ENCODE peak calls at places on chromosomes 6 and 20, in nine cellular contexts. Y is skeletal muscle cell; U is adipocyte; P is cardiac fibroblast; O is effector memory CD4-positive, alpha-beta T cell; Z is astrocyte of the spinal cord; K is cardiac muscle cell; T is mucosa of descending colon; D is left ventricle myocardium inferior. F is an unnamed sample.

GRCh38 chr20:21693322-21693721 is 12.1 kb upstream of the PAX1 start:
- DNase-seq in Y (no peak), U (no peak), P (no peak), O (no peak), Z (no peak), K (no peak), T (no peak), D (no peak), F (peak)

GRCh38 chr6:168469198-168469943 is 28.4 kb downstream of the SMOC2 start:
- DNase-seq in Y (no peak), U (no peak), P (peak), O (no peak), Z (no peak), K (peak), T (no peak), D (peak), F (no peak)

GRCh38 chr20:32018269-32019155 is 8.3 kb downstream of the CCM2L start:
- DNase-seq in Y (no peak), U (no peak), P (no peak), O (peak), Z (no peak), K (no peak), T (peak), D (peak), F (no peak)

GRCh38 chr6:113050979-113051378 is 703.8 kb downstream of the RFPL4B start:
- DNase-seq in Y (no peak), U (no peak), P (no peak), O (no peak), Z (no peak), K (no peak), T (no peak), D (no peak), F (no peak)

GRCh38 chr6:127990081-127990480 is 89.2 kb upstream of the THEMIS start:
- DNase-seq in Y (no peak), U (no peak), P (no peak), O (no peak), Z (no peak), K (no peak), T (no peak), D (no peak), F (no peak)

GRCh38 chr6:72554203-72554564 is 67.7 kb upstream of the KCNQ5 start:
- DNase-seq in Y (no peak), U (peak), P (peak), O (no peak), Z (peak), K (peak), T (no peak), D (no peak), F (no peak)

GRCh38 chr6:3309391-3310050 is 50.8 kb downstream of the PSMG4 start:
- DNase-seq in Y (no peak), U (no peak), P (no peak), O (no peak), Z (no peak), K (no peak), T (no peak), D (no peak), F (no peak)

GRCh38 chr6:53651764-53652401 is 13.7 kb downstream of the KLHL31 start:
- DNase-seq in Y (no peak), U (peak), P (peak), O (peak), Z (peak), K (peak), T (peak), D (peak), F (peak)

GRCh38 chr6:129753422-129753821 is 43.4 kb upstream of the ARHGAP18 start:
- DNase-seq in Y (no peak), U (peak), P (peak), O (no peak), Z (peak), K (peak), T (no peak), D (no peak), F (no peak)

GRCh38 chr6:19705606-19706005 is 131.6 kb upstream of the ID4 start:
- DNase-seq in Y (no peak), U (no peak), P (no peak), O (no peak), Z (peak), K (no peak), T (no peak), D (no peak), F (no peak)

GRCh38 chr6:24004062-24004461 is 122.0 kb upstream of the NRSN1 start:
- DNase-seq in Y (no peak), U (peak), P (no peak), O (no peak), Z (no peak), K (no peak), T (no peak), D (no peak), F (no peak)

GRCh38 chr20:32526561-32526960 is 58.6 kb downstream of the NOL4L start:
- DNase-seq in Y (no peak), U (no peak), P (no peak), O (no peak), Z (no peak), K (no peak), T (no peak), D (no peak), F (no peak)

GRCh38 chr6:13012977-13013680 is 296.6 kb downstream of the PHACTR1 start:
- DNase-seq in Y (no peak), U (no peak), P (peak), O (no peak), Z (no peak), K (peak), T (no peak), D (peak), F (no peak)

GRCh38 chr6:140318408-140318807 is 944.0 kb upstream of the CITED2 start:
- DNase-seq in Y (no peak), U (no peak), P (no peak), O (no peak), Z (no peak), K (no peak), T (no peak), D (no peak), F (no peak)

GRCh38 chr6:3075522-3076113 is 7.3 kb downstream of the RIPK1 start:
- DNase-seq in Y (no peak), U (no peak), P (no peak), O (no peak), Z (peak), K (peak), T (no peak), D (no peak), F (no peak)

GRCh38 chr6:42756713-42757112 is 10.8 kb upstream of the TBCC start:
- DNase-seq in Y (no peak), U (no peak), P (no peak), O (no peak), Z (no peak), K (no peak), T (no peak), D (no peak), F (no peak)

GRCh38 chr6:2731281-2731909 is 19.3 kb downstream of the MYLK4 start:
- DNase-seq in Y (no peak), U (no peak), P (no peak), O (no peak), Z (no peak), K (no peak), T (no peak), D (no peak), F (no peak)

GRCh38 chr20:19628570-19629134 is 129.4 kb upstream of the RIN2 start:
- DNase-seq in Y (peak), U (peak), P (peak), O (no peak), Z (peak), K (peak), T (no peak), D (no peak), F (peak)

GRCh38 chr20:59776626-59777320 is 156.7 kb downstream of the SYCP2 start:
- DNase-seq in Y (no peak), U (no peak), P (no peak), O (no peak), Z (no peak), K (no peak), T (no peak), D (no peak), F (peak)

GRCh38 chr6:34792605-34793500 is 970 bp downstream of the BLTP3A start:
- DNase-seq in Y (no peak), U (peak), P (peak), O (no peak), Z (peak), K (peak), T (no peak), D (no peak), F (no peak)

GRCh38 chr6:69622230-69622629 is 174.6 kb downstream of the LMBRD1 start:
- DNase-seq in Y (no peak), U (no peak), P (no peak), O (no peak), Z (no peak), K (no peak), T (no peak), D (no peak), F (no peak)

GRCh38 chr6:85323435-85324040 is 126.3 kb upstream of the NT5E start:
- DNase-seq in Y (peak), U (peak), P (peak), O (peak), Z (peak), K (peak), T (no peak), D (peak), F (peak)

GRCh38 chr6:32692019-32692418 is 25.6 kb upstream of the HLA-DQB1 start:
- DNase-seq in Y (no peak), U (no peak), P (no peak), O (peak), Z (no peak), K (peak), T (no peak), D (no peak), F (peak)

GRCh38 chr6:5173862-5174643 is 86.7 kb downstream of the LYRM4 start:
- DNase-seq in Y (no peak), U (no peak), P (no peak), O (no peak), Z (peak), K (no peak), T (no peak), D (no peak), F (peak)

GRCh38 chr20:50891138-50891537 is 40.1 kb downstream of the ADNP start:
- DNase-seq in Y (no peak), U (no peak), P (no peak), O (no peak), Z (no peak), K (peak), T (no peak), D (no peak), F (no peak)

GRCh38 chr6:21831531-21832291 is 238.2 kb downstream of the SOX4 start:
- DNase-seq in Y (no peak), U (peak), P (peak), O (no peak), Z (peak), K (peak), T (no peak), D (no peak), F (no peak)

GRCh38 chr6:36853325-36853724 is 14.1 kb upstream of the CPNE5 start:
- DNase-seq in Y (peak), U (peak), P (peak), O (no peak), Z (peak), K (peak), T (no peak), D (no peak), F (no peak)

GRCh38 chr20:21767739-21768223 is 62.3 kb downstream of the PAX1 start:
- DNase-seq in Y (no peak), U (no peak), P (no peak), O (no peak), Z (no peak), K (no peak), T (no peak), D (no peak), F (peak)

GRCh38 chr20:51542894-51543788 is 622 bp upstream of the NFATC2 start:
- DNase-seq in Y (no peak), U (no peak), P (no peak), O (no peak), Z (no peak), K (no peak), T (peak), D (no peak), F (no peak)

GRCh38 chr6:3355358-3356055 is 96.8 kb downstream of the PSMG4 start:
- DNase-seq in Y (no peak), U (no peak), P (no peak), O (no peak), Z (peak), K (no peak), T (no peak), D (no peak), F (no peak)

GRCh38 chr20:6061544-6061943 is 7.7 kb upstream of the LRRN4 start:
- DNase-seq in Y (no peak), U (no peak), P (no peak), O (no peak), Z (no peak), K (no peak), T (no peak), D (no peak), F (no peak)

GRCh38 chr6:140923048-140923447 is 1209.7 kb upstream of the GJE1 start:
- DNase-seq in Y (peak), U (no peak), P (peak), O (no peak), Z (peak), K (peak), T (no peak), D (no peak), F (no peak)

GRCh38 chr6:132252113-132252512 is 149.2 kb downstream of the MOXD1 start:
- DNase-seq in Y (no peak), U (no peak), P (no peak), O (no peak), Z (no peak), K (no peak), T (no peak), D (no peak), F (no peak)

GRCh38 chr6:159125977-159126376 is 43.2 kb upstream of the FNDC1 start:
- DNase-seq in Y (no peak), U (no peak), P (no peak), O (no peak), Z (no peak), K (peak), T (no peak), D (peak), F (no peak)

GRCh38 chr6:1481326-1481725 is 92.0 kb downstream of the FOXF2 start:
- DNase-seq in Y (peak), U (peak), P (peak), O (no peak), Z (peak), K (peak), T (no peak), D (no peak), F (no peak)

GRCh38 chr20:54557836-54558590 is 82.6 kb downstream of the DOK5 start:
- DNase-seq in Y (no peak), U (peak), P (peak), O (no peak), Z (no peak), K (peak), T (no peak), D (no peak), F (no peak)

GRCh38 chr20:63408684-63409046 is 47.5 kb upstream of the CHRNA4 start:
- DNase-seq in Y (no peak), U (no peak), P (no peak), O (no peak), Z (no peak), K (no peak), T (no peak), D (no peak), F (no peak)

GRCh38 chr6:3859878-3860552 is 10.8 kb downstream of the FAM50B start:
- DNase-seq in Y (no peak), U (no peak), P (no peak), O (no peak), Z (no peak), K (no peak), T (no peak), D (no peak), F (no peak)

DNA sequence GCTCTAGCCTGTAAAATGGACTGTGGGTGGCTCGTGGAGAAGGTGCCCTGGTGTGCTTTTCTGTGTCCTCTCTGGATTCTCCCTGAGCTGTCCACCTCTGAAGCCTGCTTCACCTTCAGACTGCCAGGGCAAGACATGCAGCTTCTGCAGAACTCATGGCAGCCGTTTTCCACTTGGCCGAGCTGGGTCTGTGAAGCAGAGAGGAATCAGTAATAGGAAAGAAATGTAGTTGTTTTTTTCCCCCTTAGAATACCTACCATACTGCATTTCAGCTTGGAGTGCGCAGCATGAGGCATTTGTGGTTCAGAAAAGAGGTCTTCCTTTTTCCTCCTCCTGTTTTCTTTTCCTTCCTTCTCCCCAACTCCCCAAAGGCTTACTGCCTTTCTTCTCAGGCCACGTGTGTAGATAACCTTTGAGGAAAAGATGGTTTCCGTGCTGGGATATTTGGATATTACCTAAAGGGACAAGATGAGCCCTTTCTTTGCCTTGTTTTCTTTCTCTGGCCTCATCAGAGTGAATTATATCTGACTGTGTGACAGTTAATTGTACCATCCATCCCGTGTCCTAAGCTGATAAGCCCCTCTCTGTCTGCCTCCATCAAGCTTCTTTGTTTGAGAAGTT is 39.4 kb downstream of the RREB1 start:
- DNase-seq in Y (no peak), U (peak), P (no peak), O (no peak), Z (peak), K (no peak), T (no peak), D (no peak), F (no peak)
- H3K4me3 ChIP-seq in Y (no peak), U (no peak), P (no peak), O (no peak), Z (no peak), K (no peak), T (no peak), D (peak), F (peak)

GRCh38 chr6:29943053-29943966 is 978 bp downstream of the HLA-A start:
- DNase-seq in Y (no peak), U (peak), P (no peak), O (no peak), Z (no peak), K (no peak), T (peak), D (no peak), F (no peak)

GRCh38 chr6:29947292-29947980 is 5.1 kb downstream of the HLA-A start:
- DNase-seq in Y (no peak), U (no peak), P (no peak), O (no peak), Z (no peak), K (no peak), T (no peak), D (no peak), F (no peak)

GRCh38 chr6:29946787-29947186 is 4.5 kb downstream of the HLA-A start:
- DNase-seq in Y (no peak), U (no peak), P (no peak), O (no peak), Z (no peak), K (no peak), T (no peak), D (no peak), F (no peak)

GRCh38 chr6:29946380-29946779 is 4.0 kb downstream of the HLA-A start:
- DNase-seq in Y (no peak), U (no peak), P (no peak), O (no peak), Z (no peak), K (no peak), T (no peak), D (no peak), F (no peak)

GRCh38 chr6:29945421-29945820 is 3.1 kb downstream of the HLA-A start:
- DNase-seq in Y (no peak), U (no peak), P (no peak), O (no peak), Z (no peak), K (no peak), T (no peak), D (no peak), F (no peak)
- H3K4me3 ChIP-seq in Y (no peak), U (no peak), P (no peak), O (peak), Z (no peak), K (no peak), T (no peak), D (no peak), F (no peak)

GRCh38 chr6:11770546-11771466 is 7.8 kb downstream of the ADTRP start:
- DNase-seq in Y (peak), U (peak), P (peak), O (no peak), Z (peak), K (peak), T (peak), D (peak), F (no peak)

GRCh38 chr6:11772109-11772830 is 6.3 kb downstream of the ADTRP start:
- DNase-seq in Y (peak), U (peak), P (peak), O (no peak), Z (peak), K (peak), T (no peak), D (no peak), F (no peak)

GRCh38 chr6:11771473-11772048 is 7.0 kb downstream of the ADTRP start:
- DNase-seq in Y (peak), U (no peak), P (no peak), O (no peak), Z (no peak), K (no peak), T (no peak), D (no peak), F (no peak)

GRCh38 chr6:11769244-11769643 is 9.4 kb downstream of the ADTRP start:
- DNase-seq in Y (no peak), U (no peak), P (no peak), O (no peak), Z (no peak), K (no peak), T (no peak), D (no peak), F (no peak)

GRCh38 chr6:11769816-11770545 is 8.6 kb downstream of the ADTRP start:
- DNase-seq in Y (no peak), U (no peak), P (no peak), O (no peak), Z (no peak), K (no peak), T (no peak), D (no peak), F (no peak)
- H3K4me3 ChIP-seq in Y (no peak), U (peak), P (no peak), O (no peak), Z (no peak), K (no peak), T (no peak), D (peak), F (no peak)

DNA sequence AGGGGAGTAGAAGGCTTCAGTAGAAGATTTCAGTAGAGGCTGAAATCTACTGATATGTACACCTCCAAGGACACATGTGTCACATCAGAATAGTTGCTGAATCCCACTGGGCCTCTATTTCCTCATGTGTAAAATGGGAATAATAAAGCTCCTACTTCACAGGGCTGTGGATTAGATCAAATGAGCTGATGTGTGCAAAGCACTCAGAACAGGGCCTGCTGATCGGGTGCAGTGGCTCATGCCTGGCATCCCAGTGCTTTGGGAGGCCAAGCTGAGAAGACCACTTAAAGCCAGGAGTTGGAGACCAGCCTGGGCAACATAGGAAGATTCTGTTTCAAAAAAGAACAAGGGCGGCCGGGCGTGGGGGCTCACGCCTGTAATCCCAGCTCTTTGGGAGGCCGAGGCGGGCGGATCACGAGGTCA is 8.1 kb upstream of the AP5S1 start:
- DNase-seq in Y (no peak), U (no peak), P (no peak), O (no peak), Z (no peak), K (no peak), T (peak), D (no peak), F (no peak)
- H3K4me3 ChIP-seq in Y (no peak), U (no peak), P (no peak), O (no peak), Z (no peak), K (no peak), T (no peak), D (peak), F (peak)

GRCh38 chr20:58670659-58671058 is 19.6 kb downstream of the STX16 start:
- DNase-seq in Y (no peak), U (no peak), P (no peak), O (no peak), Z (no peak), K (no peak), T (no peak), D (no peak), F (no peak)

GRCh38 chr20:58667975-58668374 is 16.9 kb downstream of the STX16 start:
- DNase-seq in Y (no peak), U (no peak), P (no peak), O (no peak), Z (no peak), K (no peak), T (no peak), D (no peak), F (no peak)

GRCh38 chr20:58670097-58670496 is 19.0 kb downstream of the STX16 start:
- DNase-seq in Y (no peak), U (peak), P (no peak), O (no peak), Z (no peak), K (no peak), T (no peak), D (no peak), F (no peak)

GRCh38 chr20:58669287-58670006 is 18.4 kb downstream of the STX16 start:
- DNase-seq in Y (no peak), U (no peak), P (no peak), O (no peak), Z (no peak), K (no peak), T (no peak), D (no peak), F (no peak)

DNA sequence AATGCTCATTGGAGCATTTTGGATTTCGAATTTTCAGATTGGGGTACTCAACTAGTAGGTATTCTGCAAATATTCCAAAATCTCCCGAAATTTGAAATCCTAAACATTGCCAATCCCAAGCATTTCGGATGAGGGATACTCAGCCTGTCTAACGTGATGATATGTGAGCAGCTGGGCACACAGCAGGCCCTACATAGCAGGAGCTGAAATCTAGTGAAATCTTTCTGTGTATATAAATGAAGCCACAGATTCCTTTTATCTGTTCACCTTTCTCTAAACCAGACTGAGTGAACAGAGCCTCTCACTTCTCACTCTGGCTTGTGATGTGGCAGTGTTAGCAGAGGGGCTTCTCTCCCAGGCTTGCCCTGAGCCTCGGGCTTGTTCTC is 17.8 kb downstream of the STX16 start:
- DNase-seq in Y (no peak), U (no peak), P (no peak), O (no peak), Z (no peak), K (no peak), T (no peak), D (no peak), F (no peak)
- H3K4me3 ChIP-seq in Y (no peak), U (no peak), P (no peak), O (no peak), Z (no peak), K (no peak), T (no peak), D (no peak), F (no peak)